ENCODE peak calls at places on chromosome 16, in four cellular contexts. V is HepG2, O is GM12878, W is K562. I is an unnamed sample.

GRCh38 chr16:69298261-69298660 is 12.9 kb upstream of the VPS4A start:
- DNase-seq in V (no peak), O (no peak), W (no peak), I (no peak)

GRCh38 chr16:30786936-30787612 is at the start of gene ZNF629:
- DNase-seq in V (peak; percentile 79), O (no peak), W (peak; percentile 80), I (peak; percentile 70)

GRCh38 chr16:57993452-57993851 is 7.0 kb downstream of the ZNF319 start:
- DNase-seq in V (no peak), O (no peak), W (no peak), I (no peak)

GRCh38 chr16:3458278-3458851 is 14.9 kb downstream of the NAA60 start:
- DNase-seq in V (no peak), O (no peak), W (peak; percentile 53), I (peak; percentile 35)

GRCh38 chr16:85329059-85329812 is 217.0 kb upstream of the CIBAR2 start:
- DNase-seq in V (no peak), O (no peak), W (no peak), I (peak; percentile 64)

GRCh38 chr16:68200120-68200783 is 35.7 kb downstream of the ESRP2 start:
- DNase-seq in V (no peak), O (no peak), W (no peak), I (no peak)

GRCh38 chr16:63787014-63787413 is 1334.8 kb downstream of the CDH11 start:
- DNase-seq in V (no peak), O (no peak), W (no peak), I (no peak)

GRCh38 chr16:67528870-67529638 is 425 bp downstream of the RIPOR1 start:
- DNase-seq in V (no peak), O (no peak), W (peak; percentile 20), I (peak; percentile 47)

GRCh38 chr16:56986361-56986760 is 3.0 kb upstream of the NLRC5 start:
- DNase-seq in V (no peak), O (no peak), W (no peak), I (no peak)

GRCh38 chr16:67170168-67170947 is at the start of gene NOL3:
- DNase-seq in V (peak; percentile 87), O (peak; percentile 58), W (peak; percentile 87), I (peak; percentile 82)

GRCh38 chr16:10862432-10862831 is 14.6 kb upstream of the CIITA start:
- DNase-seq in V (no peak), O (no peak), W (no peak), I (no peak)

GRCh38 chr16:30744146-30744545 is 4.1 kb upstream of the PHKG2 start:
- DNase-seq in V (no peak), O (no peak), W (no peak), I (no peak)

GRCh38 chr16:66650707-66651473 is 45.7 kb downstream of the CMTM4 start:
- DNase-seq in V (peak; percentile 79), O (peak; percentile 28), W (peak; percentile 88), I (peak; percentile 88)

GRCh38 chr16:24568392-24568791 is 29.0 kb downstream of the RBBP6 start:
- DNase-seq in V (no peak), O (no peak), W (no peak), I (no peak)

GRCh38 chr16:83727018-83727417 is 80.8 kb upstream of the HSBP1 start:
- DNase-seq in V (no peak), O (no peak), W (no peak), I (no peak)

GRCh38 chr16:3131755-3132377 is 3.0 kb upstream of the ZNF213 start:
- DNase-seq in V (peak; percentile 48), O (no peak), W (peak; percentile 79), I (peak; percentile 81)

GRCh38 chr16:57815987-57816745 is 13.9 kb upstream of the KIFC3 start:
- DNase-seq in V (no peak), O (no peak), W (peak; percentile 65), I (peak; percentile 64)

DNA sequence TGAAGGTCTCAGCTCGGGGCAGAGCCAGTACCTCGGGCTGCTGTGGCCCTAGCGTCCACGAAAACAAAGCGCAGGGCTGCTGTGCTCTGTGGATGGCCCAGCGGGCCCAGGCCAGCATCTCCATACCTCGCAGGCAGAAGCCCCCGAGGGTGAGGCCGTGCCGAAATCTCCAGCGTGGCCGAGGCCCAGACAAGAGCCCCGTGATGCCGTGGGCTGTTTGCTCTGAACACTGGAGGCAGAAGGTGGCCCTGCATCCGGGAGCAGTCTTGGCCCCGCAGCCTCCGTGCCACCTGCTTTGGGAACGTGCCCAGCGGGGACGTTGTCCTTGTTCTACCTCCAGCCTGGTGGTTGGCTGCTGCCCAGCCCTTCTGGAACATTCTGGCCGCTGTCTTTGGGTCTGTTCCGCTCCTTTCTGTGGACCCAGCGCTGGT is 121.4 kb downstream of the BANP start:
- DNase-seq in V (no peak), O (no peak), W (no peak), I (no peak)
- TF ChIP-seq NR2C2 in V (no peak), O (no peak), W (no peak), I (no peak)

GRCh38 chr16:74931445-74931844 is 53.5 kb downstream of the WDR59 start:
- DNase-seq in V (no peak), O (no peak), W (no peak), I (no peak)

GRCh38 chr16:74923766-74924460 is 61.0 kb downstream of the WDR59 start:
- DNase-seq in V (peak; percentile 48), O (no peak), W (no peak), I (no peak)

GRCh38 chr16:74926832-74927231 is 58.1 kb downstream of the WDR59 start:
- DNase-seq in V (no peak), O (no peak), W (no peak), I (no peak)

GRCh38 chr16:74929636-74930035 is 55.3 kb downstream of the WDR59 start:
- DNase-seq in V (no peak), O (no peak), W (no peak), I (no peak)
- TF ChIP-seq TCF7 in V (no peak), O (no peak), W (no peak), I (no peak)

DNA sequence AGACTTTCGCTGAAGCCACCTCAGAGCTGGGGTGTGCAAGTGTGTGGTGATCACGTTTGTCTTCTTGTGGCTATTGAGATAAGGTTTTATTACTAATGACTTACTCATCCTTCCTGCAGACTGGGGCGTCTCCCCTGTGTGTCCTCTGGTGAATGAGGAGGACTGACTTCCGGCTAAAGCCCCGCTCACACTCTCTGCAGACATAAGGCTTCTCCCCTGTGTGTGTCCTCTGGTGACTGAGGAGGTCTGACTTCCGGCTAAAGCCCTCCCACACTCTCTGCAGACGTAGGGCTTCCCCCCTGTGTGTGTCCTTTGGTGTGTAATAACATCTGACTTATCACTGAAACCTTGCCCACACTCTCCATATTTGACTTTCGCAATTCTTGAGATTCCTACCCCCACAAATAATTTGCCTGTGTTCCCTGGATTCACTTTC is 19.4 kb downstream of the PRDM7 start:
- DNase-seq in V (peak; percentile 71), O (no peak), W (peak; percentile 71), I (no peak)
- TF ChIP-seq NR2C2 in V (no peak), O (no peak), W (no peak), I (no peak)

DNA sequence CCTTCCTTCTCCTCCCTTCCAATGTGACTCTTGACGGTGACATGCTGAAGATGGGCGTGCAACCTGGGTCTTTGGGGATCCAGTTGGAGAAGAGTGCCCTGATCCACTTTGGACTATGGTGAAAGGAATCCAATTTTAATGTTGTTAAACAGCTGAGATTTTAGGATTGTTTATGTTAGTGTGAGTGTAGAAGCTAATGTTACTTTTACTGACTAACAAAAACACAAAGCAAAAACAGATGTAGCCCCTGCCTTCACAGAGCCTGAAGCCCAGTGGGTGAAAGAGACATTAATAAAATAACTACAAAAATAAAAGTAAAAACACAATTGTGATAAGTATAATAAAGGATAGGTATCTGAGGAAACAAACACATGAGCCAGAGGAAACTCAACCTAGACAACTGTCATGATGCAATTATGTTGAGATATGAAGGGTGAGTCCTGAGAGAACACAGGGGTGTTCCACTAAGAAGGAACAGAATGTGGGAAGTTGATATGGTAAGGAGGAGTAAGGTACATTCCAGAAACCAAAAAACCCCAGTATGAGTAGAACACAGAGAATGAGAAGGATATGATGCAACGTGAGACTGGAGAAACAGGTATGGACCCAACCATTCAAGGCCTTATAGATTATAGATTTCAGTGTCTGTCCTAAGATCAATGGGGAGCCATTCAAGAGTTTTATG is 115.1 kb upstream of the PMFBP1 start:
- DNase-seq in V (no peak), O (no peak), W (no peak), I (no peak)
- TF ChIP-seq TCF7 in V (no peak), O (no peak), W (no peak), I (no peak)

DNA sequence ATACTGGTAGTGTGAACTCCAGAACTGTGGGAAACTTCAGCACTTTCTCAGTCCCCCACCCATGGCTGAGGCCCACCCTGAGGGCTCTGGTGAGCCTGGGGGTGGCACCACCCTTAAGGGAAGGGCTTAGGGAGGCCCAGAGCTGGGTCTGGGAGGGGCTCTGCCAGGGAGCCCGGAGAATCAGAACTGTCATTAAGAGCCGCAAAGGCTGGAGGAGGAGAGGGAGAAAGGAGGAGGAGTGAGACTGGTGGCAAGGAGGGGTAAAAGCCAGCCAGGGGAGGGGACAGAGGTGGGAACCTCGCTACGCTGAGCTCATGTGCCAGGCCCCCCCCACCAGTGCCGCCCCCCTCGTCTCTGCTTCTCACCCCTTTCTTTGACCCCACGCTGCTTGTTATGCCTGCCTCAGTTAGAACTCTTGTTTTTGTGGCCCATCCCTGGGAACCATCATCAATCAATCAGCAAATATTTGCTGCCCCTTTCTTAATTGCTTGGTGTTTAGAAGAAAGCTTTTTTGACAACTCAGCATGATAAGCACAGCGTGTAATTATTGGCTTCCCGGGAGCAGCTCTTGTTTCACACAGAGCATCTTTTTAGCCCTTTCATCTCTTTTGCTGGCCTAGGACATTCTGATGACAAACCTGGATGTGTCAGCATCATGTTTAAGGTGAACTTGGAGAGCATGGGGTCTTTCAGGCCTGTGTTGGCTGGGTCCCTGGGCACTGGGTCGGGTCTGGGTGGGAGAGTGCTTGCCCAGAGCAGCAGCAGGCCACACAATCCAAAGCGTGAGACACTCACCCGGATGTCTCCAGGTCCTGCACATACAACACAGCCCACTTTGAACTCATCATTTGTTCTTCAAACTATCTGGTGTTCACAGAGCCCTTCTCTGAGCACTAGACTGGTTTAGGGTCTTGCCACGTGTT is 77.7 kb downstream of the NETO2 start:
- DNase-seq in V (no peak), O (no peak), W (no peak), I (no peak)
- TF ChIP-seq NR2C2 in V (no peak), O (no peak), W (no peak), I (no peak)